ENCODE peak calls at places on chromosomes 11 and 22, in four cellular contexts. R is HL-60, K is GM12878, Y is K562. N is an unnamed sample.

GRCh38 chr11:35525501-35526175 is at the start of gene PAMR1:
- DNase-seq in Y (no peak), K (no peak), R (no peak), N (peak)

GRCh38 chr11:119175493-119176077 is 7.1 kb downstream of the NLRX1 start:
- DNase-seq in R (no peak), K (no peak), Y (peak), N (no peak)

GRCh38 chr22:46067159-46068111 is 82.9 kb upstream of the PPARA start:
- DNase-seq in Y (no peak), R (no peak), K (no peak), N (no peak)

GRCh38 chr11:116232364-116232801 is 540.4 kb downstream of the BUD13 start:
- DNase-seq in K (no peak), R (no peak), Y (no peak), N (no peak)

GRCh38 chr11:17846852-17847453 is 112.4 kb downstream of the KCNC1 start:
- DNase-seq in Y (no peak), K (no peak), R (no peak), N (no peak)

GRCh38 chr22:17237031-17237668 is 17.9 kb upstream of the ADA2 start:
- DNase-seq in Y (no peak), K (peak), R (no peak), N (peak)

GRCh38 chr11:19311306-19312030 is 70.7 kb upstream of the E2F8 start:
- DNase-seq in K (peak), Y (peak), R (no peak), N (peak)

GRCh38 chr11:107598225-107599139 is 7.5 kb downstream of the ELMOD1 start:
- DNase-seq in R (no peak), K (no peak), Y (no peak), N (no peak)

GRCh38 chr11:73414977-73415492 is 38.8 kb downstream of the RELT start:
- DNase-seq in K (peak), R (no peak), Y (no peak), N (no peak)

GRCh38 chr11:70580036-70580805 is 181.9 kb downstream of the CTTN start:
- DNase-seq in K (no peak), R (no peak), Y (no peak), N (no peak)

GRCh38 chr11:2575611-2576051 is 124.2 kb downstream of the KCNQ1OT1 start:
- DNase-seq in K (no peak), R (no peak), Y (no peak), N (no peak)

GRCh38 chr11:108084811-108085210 is 36.6 kb upstream of the ACAT1 start:
- DNase-seq in R (no peak), K (no peak), Y (no peak), N (no peak)

GRCh38 chr22:45096256-45096907 is 67.3 kb upstream of the NUP50 start:
- DNase-seq in R (no peak), Y (peak), K (no peak), N (peak)

GRCh38 chr11:69931994-69932910 is 113.0 kb upstream of the FGF3 start:
- DNase-seq in Y (no peak), R (no peak), K (no peak), N (no peak)

GRCh38 chr11:33959855-33960400 is 68.1 kb upstream of the LMO2 start:
- DNase-seq in Y (no peak), R (peak), K (no peak), N (no peak)

DNA sequence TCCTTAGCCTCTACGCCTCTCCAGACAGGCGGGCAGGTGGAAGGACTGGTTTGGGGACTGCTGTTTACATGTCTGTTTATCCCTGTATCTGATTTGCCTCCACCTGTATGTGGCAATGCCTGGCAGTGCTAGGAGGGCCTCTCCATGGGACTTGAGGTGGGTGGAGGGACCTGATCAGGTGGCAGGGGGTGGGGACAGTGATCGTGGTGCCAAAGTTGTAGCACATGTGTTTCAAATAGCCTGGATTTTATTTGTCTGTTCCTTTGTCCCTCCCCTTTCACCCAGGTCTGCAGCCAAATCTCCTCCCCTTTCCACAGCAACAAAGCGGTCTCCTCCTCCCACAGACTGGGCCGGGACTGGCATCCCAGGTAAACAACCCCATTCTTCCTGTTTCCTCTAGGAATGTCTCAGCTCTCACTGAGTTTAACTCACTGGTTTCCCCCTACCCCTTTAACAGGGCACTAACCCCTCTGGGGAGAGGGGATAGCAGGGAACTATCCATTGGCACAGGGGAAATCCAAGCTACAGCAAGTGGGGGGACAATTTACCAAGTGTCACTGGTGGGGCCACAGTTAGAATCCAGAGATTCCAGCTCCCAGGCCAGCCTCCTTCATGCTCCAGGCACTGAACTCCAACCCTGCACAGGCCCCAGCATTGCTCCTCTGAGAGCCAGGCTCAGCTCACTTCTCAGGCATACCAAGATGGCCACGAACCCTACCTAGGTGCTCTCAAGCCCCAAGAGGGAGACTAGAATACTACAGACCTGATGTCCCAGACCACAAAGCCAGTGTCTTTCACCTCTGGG is 22.9 kb upstream of the TLCD5 start:
- DNase-seq in R (no peak), Y (no peak), K (no peak), N (no peak)
- TF ChIP-seq SPI1 in R (no peak), Y (no peak), K (no peak), N (no peak)

GRCh38 chr11:8671242-8671641 is 11.2 kb downstream of the TRIM66 start:
- DNase-seq in R (no peak), K (no peak), Y (no peak), N (no peak)
- TF ChIP-seq POLR2AphosphoS5 in R (no peak), K (no peak), Y (no peak), N (no peak)

GRCh38 chr11:7606496-7606895 is 66.8 kb downstream of the CYB5R2 start:
- DNase-seq in Y (no peak), K (no peak), R (no peak), N (no peak)

GRCh38 chr11:7604331-7604973 is 68.8 kb downstream of the CYB5R2 start:
- DNase-seq in K (no peak), Y (no peak), R (no peak), N (no peak)

GRCh38 chr11:7603031-7603781 is 70.1 kb downstream of the CYB5R2 start:
- DNase-seq in R (no peak), K (no peak), Y (no peak), N (no peak)

GRCh38 chr11:7609015-7609414 is 64.3 kb downstream of the CYB5R2 start:
- DNase-seq in K (no peak), R (no peak), Y (no peak), N (no peak)

GRCh38 chr11:7605544-7605943 is 67.8 kb downstream of the CYB5R2 start:
- DNase-seq in K (no peak), Y (no peak), R (no peak), N (no peak)
- TF ChIP-seq SPI1 in K (no peak), Y (no peak), R (no peak), N (no peak)

GRCh38 chr22:38266120-38266519 is 6.7 kb downstream of the TMEM184B start:
- DNase-seq in R (no peak), Y (peak), K (no peak), N (no peak)

GRCh38 chr22:38270091-38270972 is 2.5 kb downstream of the TMEM184B start:
- DNase-seq in R (no peak), Y (peak), K (no peak), N (no peak)

GRCh38 chr22:38264322-38264843 is 8.4 kb downstream of the TMEM184B start:
- DNase-seq in K (no peak), Y (no peak), R (no peak), N (no peak)

GRCh38 chr22:38269466-38269865 is 3.3 kb downstream of the TMEM184B start:
- DNase-seq in K (no peak), Y (no peak), R (no peak), N (no peak)

GRCh38 chr22:38267086-38267485 is 5.7 kb downstream of the TMEM184B start:
- DNase-seq in Y (peak), K (no peak), R (no peak), N (no peak)
- TF ChIP-seq POLR2AphosphoS5 in Y (no peak), K (no peak), R (no peak), N (no peak)

GRCh38 chr22:27252282-27253049 is 549.1 kb downstream of the MN1 start:
- DNase-seq in K (no peak), Y (no peak), R (peak), N (no peak)
- TF ChIP-seq SPI1 in K (no peak), Y (no peak), R (no peak), N (no peak)

DNA sequence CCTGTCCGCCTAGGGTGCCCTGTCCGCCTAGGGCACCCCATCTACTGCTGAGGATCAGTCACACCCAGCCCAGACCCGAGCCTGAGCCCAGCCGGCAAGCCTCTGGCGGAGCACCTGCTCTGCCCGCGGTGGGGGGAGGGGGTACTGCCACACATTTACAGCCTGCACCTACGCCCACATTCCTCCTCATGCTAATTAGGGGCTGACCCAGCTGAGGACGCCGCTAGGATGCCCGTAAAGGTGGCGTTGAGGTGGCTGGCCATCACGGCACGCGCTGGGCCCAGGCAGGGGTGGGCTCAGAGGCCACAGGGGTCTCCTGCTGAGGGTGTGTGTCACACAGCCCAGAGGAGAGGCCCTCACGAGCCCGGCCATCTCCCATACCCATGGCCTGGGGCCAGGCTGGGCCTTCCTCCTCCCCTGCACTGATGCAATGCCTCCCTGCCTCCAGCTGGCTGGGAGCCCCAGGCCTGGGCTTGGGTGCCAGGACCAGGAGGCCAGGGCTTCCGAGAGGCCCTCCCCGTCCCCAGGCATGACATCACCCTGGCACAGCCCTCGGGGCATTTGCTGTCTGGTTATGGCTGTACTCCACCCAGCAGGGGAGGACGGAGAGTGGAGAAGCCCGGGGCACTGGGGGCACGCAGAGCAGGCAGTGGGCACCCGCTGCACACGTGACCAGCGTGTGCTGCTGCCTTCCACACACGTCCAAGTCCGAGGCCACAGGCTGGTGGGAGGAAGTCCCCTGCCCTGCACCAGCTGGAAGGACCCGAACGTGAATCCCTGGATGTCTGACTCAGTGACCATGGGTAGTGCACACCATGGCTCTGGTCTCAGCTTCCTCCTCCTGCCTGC is 12.7 kb downstream of the DUSP8 start:
- DNase-seq in R (no peak), Y (no peak), K (no peak), N (no peak)
- TF ChIP-seq POLR2AphosphoS5 in R (no peak), Y (no peak), K (no peak), N (no peak)

GRCh38 chr11:65549088-65549487 is 9.1 kb downstream of the LTBP3 start:
- DNase-seq in R (no peak), K (no peak), Y (no peak), N (no peak)

GRCh38 chr11:65545853-65546216 is 12.3 kb downstream of the LTBP3 start:
- DNase-seq in K (no peak), R (no peak), Y (no peak), N (no peak)

GRCh38 chr11:65547446-65548125 is 10.6 kb downstream of the LTBP3 start:
- DNase-seq in K (no peak), R (no peak), Y (no peak), N (no peak)

GRCh38 chr11:65542738-65543390 is 15.3 kb downstream of the LTBP3 start:
- DNase-seq in Y (no peak), R (no peak), K (no peak), N (no peak)

GRCh38 chr11:65546217-65546958 is 11.8 kb downstream of the LTBP3 start:
- DNase-seq in R (peak), K (no peak), Y (peak), N (peak)
- TF ChIP-seq SPI1 in R (no peak), K (no peak), Y (no peak), N (no peak)

N was measured in GM12891.